ENCODE peak calls at places on chromosome 14, in nine cellular contexts. E, V, R, F, O, X, Z, W and U are unnamed samples.
A peak's percentile ranks its signal among the peaks of the same experiment; 100 is the strongest.

GRCh38 chr14:37595809-37596595 is 573 bp downstream of the TTC6 start:
- DNase-seq in E (peak; percentile 34), V (no peak), R (peak; percentile 90), F (no peak), O (no peak), X (no peak), Z (peak; percentile 80), W (peak; percentile 99), U (peak; percentile 89)

GRCh38 chr14:53850714-53851296 is 105.8 kb downstream of the BMP4 start:
- DNase-seq in E (peak; percentile 39), V (no peak), R (no peak), F (no peak), O (no peak), X (no peak), Z (no peak), W (peak; percentile 91), U (no peak)

GRCh38 chr14:105419305-105420091 is at the start of gene MTA1:
- DNase-seq in E (peak; percentile 8), V (no peak), R (peak; percentile 54), F (no peak), O (peak; percentile 56), X (no peak), Z (peak; percentile 74), W (peak; percentile 35), U (peak; percentile 73)

GRCh38 chr14:80202888-80203562 is 8.3 kb downstream of the DIO2 start:
- DNase-seq in E (no peak), V (no peak), R (peak; percentile 10), F (no peak), O (no peak), X (no peak), Z (peak; percentile 7), W (peak; percentile 6), U (no peak)

GRCh38 chr14:100566119-100566518 is 21.1 kb downstream of the BEGAIN start:
- DNase-seq in E (no peak), V (no peak), R (peak; percentile 83), F (no peak), O (no peak), X (no peak), Z (no peak), W (no peak), U (no peak)

GRCh38 chr14:96215845-96216244 is 11.2 kb downstream of the BDKRB2 start:
- DNase-seq in E (no peak), V (no peak), R (no peak), F (no peak), O (no peak), X (no peak), Z (no peak), W (no peak), U (no peak)

GRCh38 chr14:90336985-90337384 is 5.2 kb upstream of the NRDE2 start:
- DNase-seq in E (no peak), V (no peak), R (no peak), F (no peak), O (no peak), X (no peak), Z (no peak), W (no peak), U (no peak)

GRCh38 chr14:63361790-63362189 is 43.1 kb upstream of the GPHB5 start:
- DNase-seq in E (no peak), V (no peak), R (no peak), F (no peak), O (no peak), X (no peak), Z (no peak), W (no peak), U (no peak)

GRCh38 chr14:52314521-52315354 is 626 bp downstream of the PTGER2 start:
- DNase-seq in E (peak; percentile 32), V (peak; percentile 62), R (peak; percentile 41), F (no peak), O (peak; percentile 29), X (no peak), Z (no peak), W (no peak), U (peak; percentile 55)

GRCh38 chr14:32530800-32531199 is 201.7 kb downstream of the AKAP6 start:
- DNase-seq in E (no peak), V (no peak), R (no peak), F (no peak), O (no peak), X (no peak), Z (no peak), W (no peak), U (no peak)

GRCh38 chr14:81582420-81582819 is 48.8 kb upstream of the SEL1L start:
- DNase-seq in E (no peak), V (no peak), R (no peak), F (no peak), O (no peak), X (no peak), Z (no peak), W (no peak), U (no peak)

GRCh38 chr14:71776463-71777359 is 155.5 kb upstream of the RGS6 start:
- DNase-seq in E (peak; percentile 13), V (no peak), R (no peak), F (no peak), O (no peak), X (no peak), Z (no peak), W (no peak), U (no peak)

GRCh38 chr14:29663281-29663801 is 264.3 kb downstream of the PRKD1 start:
- DNase-seq in E (no peak), V (no peak), R (no peak), F (no peak), O (no peak), X (no peak), Z (no peak), W (no peak), U (no peak)

GRCh38 chr14:104115131-104115600 is 23.2 kb upstream of the KIF26A start:
- DNase-seq in E (no peak), V (no peak), R (no peak), F (no peak), O (peak; percentile 6), X (no peak), Z (no peak), W (no peak), U (no peak)

GRCh38 chr14:100147181-100147631 is 12.2 kb downstream of the DEGS2 start:
- DNase-seq in E (no peak), V (no peak), R (no peak), F (no peak), O (no peak), X (no peak), Z (no peak), W (no peak), U (peak; percentile 81)

DNA sequence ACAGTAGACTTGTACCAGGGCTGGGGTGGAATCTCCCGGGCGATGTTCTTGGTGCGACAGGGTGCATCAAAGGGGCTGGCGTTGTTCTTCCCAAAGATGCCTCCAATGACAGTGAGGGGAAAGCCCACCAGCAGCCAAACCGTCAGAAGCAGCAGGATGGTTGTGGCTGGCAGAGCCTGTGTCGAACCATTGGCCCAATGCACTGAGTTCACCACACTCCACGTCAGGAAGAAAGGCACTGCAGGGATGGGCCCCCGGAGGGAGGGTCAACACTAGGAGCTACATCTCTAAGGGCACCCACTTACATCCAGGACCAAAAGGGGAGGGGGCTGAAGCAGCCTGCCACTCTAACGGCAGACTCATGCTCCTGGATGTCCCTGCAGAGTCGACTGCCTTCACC is 1.8 kb upstream of the IPO4 start:
- DNase-seq in E (no peak), V (no peak), R (no peak), F (no peak), O (no peak), X (no peak), Z (no peak), W (no peak), U (no peak)
- H3K4me3 ChIP-seq in E (no peak overlapping the region), V (no peak overlapping the region), R (no peak overlapping the region), F (no peak overlapping the region), O (no peak overlapping the region), X (no peak overlapping the region), Z (no peak overlapping the region), W (no peak overlapping the region), U (no peak overlapping the region)

GRCh38 chr14:24366664-24367505 is 1.1 kb upstream of the NFATC4 start:
- DNase-seq in E (peak; percentile 89), V (peak; percentile 96), R (peak; percentile 94), F (peak; percentile 96), O (peak; percentile 91), X (peak; percentile 84), Z (peak; percentile 63), W (peak; percentile 92), U (peak; percentile 92)
- TF ChIP-seq POLR2A in E (no peak), V (peak; percentile 79), R (peak; percentile 74), F (peak; percentile 22), O (no peak), X (peak; percentile 70), Z (no peak), W (no peak), U (peak; percentile 50)

GRCh38 chr14:61482348-61483206 is 161.2 kb downstream of the PRKCH start:
- DNase-seq in E (no peak), V (no peak), R (no peak), F (no peak), O (no peak), X (no peak), Z (no peak), W (no peak), U (no peak)

GRCh38 chr14:61484011-61484410 is 162.6 kb downstream of the PRKCH start:
- DNase-seq in E (no peak), V (no peak), R (no peak), F (no peak), O (no peak), X (no peak), Z (no peak), W (no peak), U (no peak)

GRCh38 chr14:61485670-61486069 is 164.3 kb downstream of the PRKCH start:
- DNase-seq in E (no peak), V (no peak), R (no peak), F (no peak), O (no peak), X (no peak), Z (no peak), W (no peak), U (no peak)

GRCh38 chr14:61484826-61485584 is 163.6 kb downstream of the PRKCH start:
- DNase-seq in E (no peak), V (no peak), R (no peak), F (no peak), O (no peak), X (no peak), Z (no peak), W (no peak), U (no peak)

GRCh38 chr14:61483477-61483876 is 162.1 kb downstream of the PRKCH start:
- DNase-seq in E (no peak), V (no peak), R (no peak), F (no peak), O (no peak), X (no peak), Z (peak; percentile 13), W (no peak), U (no peak)
- H3K4me1 ChIP-seq in E (peaks cover 16% of the 10 kb centered on the region), V (peaks cover 2% of the 10 kb centered on the region), R (peaks cover 2% of the 10 kb centered on the region), F (peaks cover 10% of the 10 kb centered on the region), O (peaks cover 9% of the 10 kb centered on the region), X (peaks cover 2% of the 10 kb centered on the region), Z (peaks cover 6% of the 10 kb centered on the region), W (peaks cover 1% of the 10 kb centered on the region), U (peaks cover 3% of the 10 kb centered on the region)

DNA sequence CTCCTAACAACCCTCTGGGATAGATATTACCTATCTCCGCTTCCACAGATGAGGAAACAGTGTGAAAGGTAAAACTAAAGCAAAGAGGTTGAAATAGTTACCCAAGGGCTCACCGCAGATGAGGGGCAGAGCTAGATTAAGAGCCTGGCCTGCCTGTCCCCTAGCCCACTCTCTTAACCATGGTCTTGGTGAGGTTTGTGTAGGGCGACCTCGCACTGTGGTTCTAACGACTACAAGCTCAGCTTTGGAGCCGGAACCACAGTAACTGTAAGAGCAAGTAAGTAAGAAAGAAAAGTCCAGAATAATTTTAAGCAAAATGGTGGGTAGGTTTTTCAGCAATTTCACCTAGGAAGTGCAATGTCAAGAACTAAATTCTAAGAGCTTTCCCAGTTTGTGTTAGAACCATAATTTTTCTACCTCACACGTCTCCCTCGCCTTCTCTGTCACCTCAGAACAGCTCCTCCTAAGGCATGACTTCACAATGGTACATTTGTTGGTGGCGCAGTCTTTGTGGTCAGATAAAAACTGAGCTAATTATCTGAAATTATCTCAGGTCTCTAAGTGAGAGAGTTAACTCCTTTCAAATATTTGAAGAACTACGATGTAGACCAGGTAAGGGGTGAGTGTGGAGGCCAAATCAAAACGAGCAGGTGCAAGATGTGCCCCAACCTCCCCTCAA is 64.8 kb downstream of the DAD1 start:
- DNase-seq in E (no peak), V (no peak), R (no peak), F (no peak), O (no peak), X (no peak), Z (no peak), W (no peak), U (no peak)
- H3K4me3 ChIP-seq in E (no peak overlapping the region), V (no peak overlapping the region), R (no peak overlapping the region), F (no peak overlapping the region), O (no peak overlapping the region), X (no peak overlapping the region), Z (no peak overlapping the region), W (no peak overlapping the region), U (no peak overlapping the region)